ENCODE peak calls at places on chromosomes 13 and 19, in ten cellular contexts. I, Z, Q, N, S, L, G, O, M and Y are unnamed samples. For H3K36me3, the result is how much of the 10 kb centered on the place peaks cover.

GRCh38 chr13:41137951-41138350 is 5.3 kb upstream of the KBTBD6 start:
- DNase-seq in I (no peak), Z (peak), Q (no peak), N (no peak), S (no peak), L (no peak), G (no peak), O (no peak), M (no peak), Y (no peak)

GRCh38 chr19:20278342-20278741 is 111.3 kb downstream of the ZNF486 start:
- DNase-seq in I (no peak), Z (no peak), Q (no peak), N (no peak), S (peak), L (no peak), G (no peak), O (no peak), M (no peak), Y (no peak)

GRCh38 chr13:113918981-113919646 is 54.8 kb downstream of the C13orf46 start:
- DNase-seq in I (no peak), Z (no peak), Q (no peak), N (no peak), S (no peak), L (no peak), G (no peak), O (no peak), M (no peak), Y (peak)

GRCh38 chr13:101384929-101385328 is 31.4 kb downstream of the NALCN start:
- DNase-seq in I (no peak), Z (no peak), Q (no peak), N (no peak), S (no peak), L (no peak), G (no peak), O (no peak), M (no peak), Y (no peak)

GRCh38 chr19:31232871-31233270 is 116.4 kb downstream of the TSHZ3 start:
- DNase-seq in I (no peak), Z (peak), Q (no peak), N (no peak), S (no peak), L (no peak), G (no peak), O (no peak), M (no peak), Y (no peak)

GRCh38 chr19:21084343-21084742 is 2.3 kb downstream of the ZNF714 start:
- DNase-seq in I (no peak), Z (peak), Q (no peak), N (no peak), S (no peak), L (no peak), G (no peak), O (no peak), M (no peak), Y (no peak)

GRCh38 chr13:30679483-30680330 is 55.6 kb upstream of the ALOX5AP start:
- DNase-seq in I (no peak), Z (peak), Q (no peak), N (no peak), S (no peak), L (no peak), G (no peak), O (peak), M (no peak), Y (peak)

GRCh38 chr13:33080962-33081655 is 64.9 kb downstream of the KL start:
- DNase-seq in I (no peak), Z (no peak), Q (no peak), N (no peak), S (no peak), L (no peak), G (no peak), O (no peak), M (no peak), Y (no peak)

GRCh38 chr19:55255618-55256423 is 3.0 kb downstream of the PPP6R1 start:
- DNase-seq in I (no peak), Z (peak), Q (no peak), N (no peak), S (no peak), L (no peak), G (no peak), O (peak), M (peak), Y (no peak)

GRCh38 chr19:2774083-2774679 is 8.9 kb downstream of the SGTA start:
- DNase-seq in I (no peak), Z (no peak), Q (no peak), N (no peak), S (no peak), L (peak), G (no peak), O (no peak), M (no peak), Y (no peak)

GRCh38 chr19:44847144-44848035 is 1.3 kb downstream of the NECTIN2 start:
- DNase-seq in I (peak), Z (peak), Q (peak), N (peak), S (peak), L (peak), G (no peak), O (no peak), M (no peak), Y (peak)

GRCh38 chr13:36543671-36544070 is 111.4 kb downstream of the CCNA1 start:
- DNase-seq in I (no peak), Z (no peak), Q (no peak), N (no peak), S (no peak), L (peak), G (no peak), O (no peak), M (no peak), Y (no peak)

GRCh38 chr19:32870154-32870573 is 597 bp upstream of the SLC7A9 start:
- DNase-seq in I (no peak), Z (no peak), Q (no peak), N (no peak), S (no peak), L (no peak), G (no peak), O (no peak), M (no peak), Y (peak)

GRCh38 chr19:47097396-47098217 is 16.0 kb downstream of the ZC3H4 start:
- DNase-seq in I (peak), Z (no peak), Q (peak), N (peak), S (no peak), L (peak), G (peak), O (no peak), M (no peak), Y (no peak)

GRCh38 chr19:41327076-41327475 is 17.1 kb downstream of the CCDC97 start:
- DNase-seq in I (no peak), Z (no peak), Q (no peak), N (no peak), S (no peak), L (no peak), G (no peak), O (no peak), M (no peak), Y (no peak)

GRCh38 chr13:48126944-48127814 is 32.3 kb upstream of the MED4 start:
- DNase-seq in I (peak), Z (peak), Q (peak), N (no peak), S (peak), L (peak), G (peak), O (peak), M (no peak), Y (no peak)

GRCh38 chr19:5129691-5130090 is 160.8 kb downstream of the KDM4B start:
- DNase-seq in I (no peak), Z (no peak), Q (no peak), N (no peak), S (no peak), L (no peak), G (no peak), O (no peak), M (no peak), Y (no peak)

GRCh38 chr19:5132698-5133651 is 164.1 kb downstream of the KDM4B start:
- DNase-seq in I (no peak), Z (no peak), Q (no peak), N (no peak), S (no peak), L (no peak), G (no peak), O (no peak), M (no peak), Y (no peak)

GRCh38 chr19:5130371-5131030 is 161.6 kb downstream of the KDM4B start:
- DNase-seq in I (no peak), Z (no peak), Q (no peak), N (no peak), S (no peak), L (no peak), G (no peak), O (peak), M (peak), Y (no peak)

GRCh38 chr19:5131866-5132561 is 163.1 kb downstream of the KDM4B start:
- DNase-seq in I (no peak), Z (no peak), Q (no peak), N (no peak), S (no peak), L (no peak), G (no peak), O (peak), M (no peak), Y (peak)

DNA sequence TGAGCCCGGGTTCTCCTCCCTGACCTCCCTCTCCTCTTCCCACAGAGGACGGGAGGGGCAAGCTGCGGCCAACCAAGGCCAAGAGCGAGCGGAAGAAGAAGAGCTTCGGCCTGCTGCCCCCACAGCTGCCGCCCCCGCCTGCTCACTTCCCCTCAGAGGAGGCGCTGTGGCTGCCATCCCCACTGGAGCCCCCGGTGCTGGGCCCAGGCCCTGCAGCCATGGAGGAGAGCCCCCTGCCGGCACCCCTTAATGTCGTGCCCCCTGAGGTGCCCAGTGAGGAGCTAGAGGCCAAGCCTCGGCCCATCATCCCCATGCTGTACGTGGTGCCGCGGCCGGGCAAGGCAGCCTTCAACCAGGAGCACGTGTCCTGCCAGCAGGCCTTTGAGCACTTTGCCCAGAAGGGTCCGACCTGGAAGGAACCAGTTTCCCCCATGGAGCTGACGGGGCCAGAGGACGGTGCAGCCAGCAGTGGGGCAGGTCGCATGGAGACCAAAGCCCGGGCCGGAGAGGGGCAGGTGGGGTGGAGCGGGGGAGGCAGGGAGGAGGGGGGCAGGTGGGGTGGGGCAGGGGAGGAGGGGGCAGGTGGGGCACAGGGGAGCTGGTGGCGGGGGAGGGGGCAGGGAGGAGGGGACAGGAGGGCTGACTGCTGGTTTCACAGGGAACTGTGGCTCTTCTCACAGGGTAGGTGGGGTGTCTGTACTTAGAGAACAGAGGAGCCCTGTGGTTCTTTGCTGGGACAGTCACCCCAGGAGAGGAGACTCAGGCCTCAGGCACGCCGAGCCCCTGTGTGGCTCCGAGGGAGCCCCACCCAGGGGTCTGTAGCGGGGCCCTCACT is 162.3 kb downstream of the KDM4B start:
- DNase-seq in I (no peak), Z (no peak), Q (no peak), N (no peak), S (no peak), L (no peak), G (no peak), O (no peak), M (no peak), Y (peak)
- H3K4me3 ChIP-seq in I (no peak), Z (no peak), Q (no peak), N (no peak), S (no peak), L (no peak), G (no peak), O (no peak), M (no peak), Y (no peak)

GRCh38 chr19:34193876-34194275 is 21.6 kb downstream of the LSM14A start:
- DNase-seq in I (no peak), Z (no peak), Q (no peak), N (no peak), S (no peak), L (no peak), G (no peak), O (no peak), M (no peak), Y (no peak)
- H3K36me3 ChIP-seq in I (under half), Z (under half), Q (under half), N (half or more), S (under half), L (under half), G (under half), O (half or more), M (under half), Y (under half)

GRCh38 chr13:111046590-111047141 is 68.4 kb upstream of the ARHGEF7 start:
- DNase-seq in I (no peak), Z (peak), Q (no peak), N (no peak), S (no peak), L (peak), G (no peak), O (no peak), M (no peak), Y (no peak)
- H3K4me3 ChIP-seq in I (no peak), Z (no peak), Q (no peak), N (no peak), S (no peak), L (no peak), G (no peak), O (no peak), M (no peak), Y (no peak)

GRCh38 chr19:325173-325936 is 19.2 kb downstream of the MIER2 start:
- DNase-seq in I (peak), Z (no peak), Q (no peak), N (no peak), S (no peak), L (no peak), G (no peak), O (no peak), M (no peak), Y (peak)

GRCh38 chr19:327291-328024 is 17.1 kb downstream of the MIER2 start:
- DNase-seq in I (no peak), Z (no peak), Q (no peak), N (no peak), S (no peak), L (no peak), G (no peak), O (no peak), M (no peak), Y (no peak)

GRCh38 chr19:326851-327250 is 17.7 kb downstream of the MIER2 start:
- DNase-seq in I (no peak), Z (no peak), Q (no peak), N (no peak), S (no peak), L (no peak), G (no peak), O (no peak), M (no peak), Y (no peak)

GRCh38 chr19:324716-325115 is 19.9 kb downstream of the MIER2 start:
- DNase-seq in I (no peak), Z (no peak), Q (no peak), N (no peak), S (no peak), L (no peak), G (no peak), O (no peak), M (no peak), Y (no peak)

GRCh38 chr19:325937-326565 is 18.5 kb downstream of the MIER2 start:
- DNase-seq in I (peak), Z (no peak), Q (no peak), N (no peak), S (no peak), L (no peak), G (no peak), O (no peak), M (no peak), Y (peak)
- H3K36me3 ChIP-seq in I (under half), Z (half or more), Q (under half), N (half or more), S (under half), L (half or more), G (half or more), O (half or more), M (under half), Y (half or more)

DNA sequence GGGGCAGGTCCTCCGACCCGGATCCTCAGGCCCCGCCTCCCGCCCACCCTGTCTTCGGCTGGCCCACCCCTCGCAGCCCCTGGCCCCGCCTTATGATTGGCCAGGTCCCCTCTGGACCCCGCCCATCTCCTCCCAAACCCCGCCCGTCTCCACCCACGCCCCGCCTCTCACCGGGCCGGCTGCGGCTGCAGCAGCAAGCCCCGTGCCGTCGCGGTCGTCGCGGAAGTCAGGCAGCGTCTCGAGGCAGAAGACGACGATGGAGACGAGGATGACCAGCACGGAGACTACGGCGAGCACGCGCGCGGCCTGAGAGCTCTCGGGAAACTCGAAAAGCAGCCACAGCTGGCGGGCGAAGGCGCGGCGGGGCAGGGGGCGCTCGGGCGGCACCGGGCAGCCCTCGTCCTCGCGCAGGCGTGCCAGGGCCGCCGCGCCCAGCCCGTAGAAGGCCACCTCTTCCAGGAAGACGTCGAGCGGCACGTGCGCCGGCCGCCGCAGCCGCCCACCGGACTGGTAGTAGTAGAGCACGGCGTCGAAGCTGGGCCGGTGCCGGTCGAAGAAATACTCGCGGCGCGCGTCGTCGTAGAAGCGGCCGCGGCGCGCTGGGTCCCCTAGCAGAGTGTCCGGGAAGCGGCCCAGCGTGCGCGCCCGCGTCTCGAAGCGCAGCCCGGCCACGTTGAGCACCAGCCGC is 495 bp downstream of the KCNA7 start:
- DNase-seq in I (no peak), Z (no peak), Q (no peak), N (no peak), S (no peak), L (no peak), G (no peak), O (no peak), M (no peak), Y (no peak)
- H3K4me3 ChIP-seq in I (no peak), Z (no peak), Q (no peak), N (no peak), S (no peak), L (no peak), G (no peak), O (no peak), M (no peak), Y (peak)